ENCODE peak calls at places on chromosomes 2 and 18, in five cellular contexts. One of them, this sample, is unnamed.

GRCh38 chr2:174595904-174596397 is 1.7 kb downstream of the WIPF1 start:
- DNase-seq in K562: no peak
- DNase-seq in HCT116: no peak
- DNase-seq in H1: no peak
- DNase-seq in HepG2: no peak
- DNase-seq in this sample: no peak

GRCh38 chr2:36389081-36389480 is 33.5 kb downstream of the CRIM1 start:
- DNase-seq in K562: no peak
- DNase-seq in HCT116: no peak
- DNase-seq in H1: no peak
- DNase-seq in HepG2: no peak
- DNase-seq in this sample: no peak

GRCh38 chr2:170084820-170085475 is 93.0 kb upstream of the MYO3B start:
- DNase-seq in K562: peak
- DNase-seq in HCT116: no peak
- DNase-seq in H1: no peak
- DNase-seq in HepG2: no peak
- DNase-seq in this sample: no peak

GRCh38 chr2:130391058-130391871 is 35.4 kb downstream of the PTPN18 start:
- DNase-seq in K562: peak
- DNase-seq in HCT116: peak
- DNase-seq in H1: peak
- DNase-seq in HepG2: peak
- DNase-seq in this sample: no peak

GRCh38 chr2:223692227-223692947 is 90.2 kb upstream of the SCG2 start:
- DNase-seq in K562: peak
- DNase-seq in HCT116: peak
- DNase-seq in H1: no peak
- DNase-seq in HepG2: peak
- DNase-seq in this sample: peak

GRCh38 chr2:186518945-186519344 is 32.9 kb downstream of the ZC3H15 start:
- DNase-seq in K562: no peak
- DNase-seq in HCT116: no peak
- DNase-seq in H1: no peak
- DNase-seq in HepG2: no peak
- DNase-seq in this sample: no peak

GRCh38 chr2:107992069-107992468 is 5.7 kb downstream of the SLC5A7 start:
- DNase-seq in K562: no peak
- DNase-seq in HCT116: no peak
- DNase-seq in H1: no peak
- DNase-seq in HepG2: no peak
- DNase-seq in this sample: no peak

GRCh38 chr2:44102790-44103642 is 65.7 kb upstream of the PPM1B start:
- DNase-seq in K562: no peak
- DNase-seq in HCT116: no peak
- DNase-seq in H1: no peak
- DNase-seq in HepG2: no peak
- DNase-seq in this sample: no peak

GRCh38 chr2:10361220-10361588 is 58.5 kb downstream of the HPCAL1 start:
- DNase-seq in K562: no peak
- DNase-seq in HCT116: no peak
- DNase-seq in H1: no peak
- DNase-seq in HepG2: no peak
- DNase-seq in this sample: no peak

GRCh38 chr18:80175451-80176235 is 66.6 kb downstream of the ADNP2 start:
- DNase-seq in K562: no peak
- DNase-seq in HCT116: no peak
- DNase-seq in H1: no peak
- DNase-seq in HepG2: no peak
- DNase-seq in this sample: no peak
- TF ChIP-seq YY1 in K562: no peak
- TF ChIP-seq YY1 in HCT116: no peak
- TF ChIP-seq YY1 in H1: no peak
- TF ChIP-seq YY1 in HepG2: no peak
- TF ChIP-seq YY1 in this sample: no peak

DNA sequence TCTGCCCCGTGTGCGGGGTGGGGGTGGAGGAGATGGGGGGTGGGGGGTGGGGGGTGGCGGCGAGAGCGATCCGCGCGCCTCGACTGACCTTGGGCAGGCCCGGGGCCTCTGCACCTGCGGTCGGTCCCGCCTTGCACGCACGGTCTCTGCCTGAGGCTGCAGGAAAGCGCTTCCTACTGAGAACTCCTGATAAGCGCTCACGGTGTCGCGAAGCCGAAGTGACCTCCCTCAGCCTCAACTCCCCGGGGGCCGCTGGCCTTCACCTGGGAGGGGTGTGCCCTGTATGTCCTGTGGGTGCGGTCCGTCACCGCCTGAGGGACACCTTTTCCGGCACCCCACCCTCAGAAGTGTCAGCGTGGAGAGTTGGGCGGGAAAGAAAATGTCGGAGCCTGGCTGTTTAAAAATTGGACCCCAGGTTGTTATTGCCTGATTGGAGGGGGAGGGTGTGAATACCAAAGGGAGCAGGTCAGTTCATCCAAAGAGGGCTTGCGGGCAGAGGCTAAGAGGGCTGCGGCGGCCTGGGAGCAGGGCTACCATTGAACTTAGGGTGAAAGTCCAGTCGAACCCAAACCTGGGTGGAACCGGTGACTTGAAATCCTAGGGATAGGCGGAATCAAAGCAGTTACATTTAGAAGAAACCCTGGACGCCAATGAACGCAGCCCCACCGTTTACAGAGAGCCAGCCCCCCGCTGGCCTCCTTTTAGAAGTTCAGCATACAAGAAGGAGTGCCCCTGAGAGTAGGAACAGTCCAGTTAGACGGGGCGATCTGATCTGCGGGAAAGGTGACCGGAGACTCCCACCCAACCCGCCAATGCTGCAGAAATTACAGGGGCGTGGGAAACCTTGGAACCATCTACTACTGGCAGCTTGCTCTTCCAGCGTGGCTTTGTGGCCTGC is 1.2 kb downstream of the MAL start:
- DNase-seq in K562: peak
- DNase-seq in HCT116: no peak
- DNase-seq in H1: no peak
- DNase-seq in HepG2: no peak
- DNase-seq in this sample: no peak
- H3K4me3 ChIP-seq in K562: no peak
- H3K4me3 ChIP-seq in HCT116: no peak
- H3K4me3 ChIP-seq in H1: peak
- H3K4me3 ChIP-seq in HepG2: no peak
- H3K4me3 ChIP-seq in this sample: peak

GRCh38 chr2:27203741-27204140 is 8.1 kb upstream of the ATRAID start:
- DNase-seq in K562: no peak
- DNase-seq in HCT116: no peak
- DNase-seq in H1: no peak
- DNase-seq in HepG2: no peak
- DNase-seq in this sample: no peak
- TF ChIP-seq ZNF274 in K562: no peak
- TF ChIP-seq ZNF274 in HCT116: no peak
- TF ChIP-seq ZNF274 in H1: no peak
- TF ChIP-seq ZNF274 in HepG2: no peak
- TF ChIP-seq ZNF274 in this sample: no peak

GRCh38 chr18:6940451-6940970 is 177.1 kb downstream of the LAMA1 start:
- DNase-seq in K562: no peak
- DNase-seq in HCT116: no peak
- DNase-seq in H1: no peak
- DNase-seq in HepG2: no peak
- DNase-seq in this sample: no peak
- TF ChIP-seq YY1 in K562: no peak
- TF ChIP-seq YY1 in HCT116: no peak
- TF ChIP-seq YY1 in H1: no peak
- TF ChIP-seq YY1 in HepG2: no peak
- TF ChIP-seq YY1 in this sample: no peak

GRCh38 chr2:239266436-239266770 is 134.4 kb downstream of the HDAC4 start:
- DNase-seq in K562: no peak
- DNase-seq in HCT116: no peak
- DNase-seq in H1: no peak
- DNase-seq in HepG2: no peak
- DNase-seq in this sample: no peak
- H3K4me3 ChIP-seq in K562: no peak
- H3K4me3 ChIP-seq in HCT116: peak
- H3K4me3 ChIP-seq in H1: no peak
- H3K4me3 ChIP-seq in HepG2: no peak
- H3K4me3 ChIP-seq in this sample: no peak